ENCODE peak calls at places on chromosomes 6 and 20, in five cellular contexts. U, E, R, T and S are unnamed samples.
A peak's percentile ranks its signal among the peaks of the same experiment; 100 is the strongest.

GRCh38 chr6:141677598-141678211 is 455.0 kb upstream of the GJE1 start:
- DNase-seq in R (no peak), U (peak; percentile 40), E (no peak), T (no peak), S (no peak)

GRCh38 chr6:89281779-89282246 is 33.3 kb downstream of the GABRR2 start:
- DNase-seq in E (peak; percentile 49), U (peak; percentile 66), R (no peak), T (no peak), S (peak; percentile 41)

GRCh38 chr6:81751388-81752083 is 945 bp downstream of the TENT5A start:
- DNase-seq in E (peak; percentile 62), T (no peak), U (peak; percentile 13), R (peak; percentile 92), S (peak; percentile 75)

GRCh38 chr20:46652699-46653098 is 1.4 kb upstream of the SLC13A3 start:
- DNase-seq in U (no peak), R (no peak), E (no peak), T (no peak), S (no peak)

GRCh38 chr6:150528648-150529285 is 70.9 kb upstream of the PLEKHG1 start:
- DNase-seq in U (no peak), E (peak; percentile 34), R (no peak), T (no peak), S (no peak)

GRCh38 chr6:22808466-22808865 is 239.1 kb downstream of the HDGFL1 start:
- DNase-seq in R (no peak), T (no peak), E (no peak), U (no peak), S (no peak)

GRCh38 chr6:125220712-125221111 is 67.1 kb downstream of the TPD52L1 start:
- DNase-seq in R (no peak), E (peak; percentile 15), T (no peak), U (no peak), S (no peak)

GRCh38 chr20:31720486-31721407 is 1.9 kb downstream of the BCL2L1 start:
- DNase-seq in T (no peak), E (peak; percentile 60), U (no peak), R (no peak), S (peak; percentile 36)

GRCh38 chr6:121310495-121310894 is 23.8 kb downstream of the TBC1D32 start:
- DNase-seq in T (no peak), R (no peak), E (no peak), U (no peak), S (no peak)

GRCh38 chr6:88455317-88455716 is 289.2 kb upstream of the CNR1 start:
- DNase-seq in U (no peak), E (no peak), R (no peak), T (no peak), S (no peak)

GRCh38 chr20:59690101-59690500 is 85.8 kb downstream of the PHACTR3 start:
- DNase-seq in T (no peak), U (no peak), R (no peak), E (no peak), S (no peak)

GRCh38 chr20:59690976-59691375 is 86.6 kb downstream of the PHACTR3 start:
- DNase-seq in R (no peak), T (no peak), U (no peak), E (no peak), S (no peak)

GRCh38 chr20:59688999-59689398 is 84.7 kb downstream of the PHACTR3 start:
- DNase-seq in E (no peak), T (no peak), U (no peak), R (no peak), S (no peak)

GRCh38 chr20:59693587-59693986 is 89.2 kb downstream of the PHACTR3 start:
- DNase-seq in U (no peak), E (no peak), T (no peak), R (no peak), S (no peak)

DNA sequence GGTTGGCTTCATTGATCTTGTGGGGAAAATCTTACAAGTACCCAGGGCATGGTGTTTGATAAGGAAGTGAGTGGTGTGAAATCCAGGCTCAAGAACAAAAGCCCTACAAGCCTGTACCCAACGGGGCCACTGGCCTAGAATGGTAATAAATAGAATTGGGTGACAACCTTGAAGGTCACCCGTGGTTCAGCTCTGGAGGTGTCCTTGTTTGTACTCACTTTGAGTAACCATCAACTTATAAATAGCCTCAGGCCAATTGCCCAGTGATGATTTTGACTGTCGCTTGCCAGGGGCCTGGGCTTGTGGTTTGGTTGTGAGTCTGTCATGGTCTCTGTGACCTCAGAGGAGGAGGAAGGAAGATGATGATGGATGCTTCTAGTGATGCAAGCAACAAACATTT is 87.8 kb downstream of the PHACTR3 start:
- DNase-seq in E (no peak), U (no peak), R (no peak), T (no peak), S (no peak)
- H3K27ac ChIP-seq in E (no peak overlapping the region), U (no peak overlapping the region), R (no peak overlapping the region), T (no peak overlapping the region), S (no peak overlapping the region)

DNA sequence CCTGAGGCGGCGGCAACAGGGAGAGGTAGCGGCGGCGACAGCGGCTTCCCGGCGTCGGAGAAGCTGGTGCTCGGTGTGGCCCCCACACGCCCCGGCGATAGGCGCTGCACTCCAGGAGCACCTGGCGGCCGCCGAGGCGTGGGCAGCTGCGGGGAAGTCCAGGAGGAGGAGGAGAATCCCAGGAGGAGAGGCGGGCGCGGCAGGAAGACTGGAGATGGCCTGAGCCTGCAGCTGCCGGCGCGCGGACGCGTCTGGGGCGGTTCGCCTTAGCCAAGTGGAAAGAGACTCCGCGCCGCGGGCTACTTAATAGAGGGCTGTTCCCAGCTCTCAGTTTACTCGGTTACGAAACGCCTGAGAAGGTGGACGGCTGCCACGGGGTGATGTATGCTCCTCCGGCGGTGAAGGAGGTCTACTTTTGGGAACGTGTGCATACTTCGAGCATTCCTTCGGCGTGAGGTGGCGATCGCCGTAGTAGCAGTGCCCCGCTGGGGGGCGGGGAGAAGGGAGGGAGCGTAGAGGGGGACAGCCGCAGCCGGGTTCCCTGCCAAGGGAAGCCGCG is at the start of gene COL12A1:
- DNase-seq in T (no peak), E (peak; percentile 83), U (peak; percentile 80), R (peak; percentile 94), S (peak; percentile 80)
- TF ChIP-seq POLR2AphosphoS5 in T (no peak), E (peak; percentile 63), U (peak; percentile 25), R (peak; percentile 43), S (peak; percentile 65)

DNA sequence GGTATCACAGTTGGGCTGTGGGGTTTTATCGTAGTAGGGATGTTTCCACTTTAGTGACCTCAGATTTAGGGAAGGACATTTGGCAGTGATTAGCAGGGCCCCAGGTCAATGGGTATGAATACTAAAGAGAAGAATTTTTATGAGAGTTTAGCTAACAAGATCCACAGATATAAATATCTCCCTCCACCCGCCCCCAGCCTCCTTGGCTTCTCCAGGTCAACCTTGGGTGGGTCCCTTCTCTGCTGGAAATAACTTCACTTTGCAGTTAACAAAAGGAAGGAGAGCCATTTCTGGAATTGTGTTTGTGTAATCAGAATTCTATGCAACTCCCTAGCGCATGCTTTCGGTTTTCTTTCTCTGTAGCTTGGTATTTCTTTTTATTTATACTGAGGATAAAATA is 27.2 kb downstream of the RIPOR2 start:
- DNase-seq in R (no peak), T (no peak), U (no peak), E (no peak), S (no peak)
- H3K27ac ChIP-seq in R (peak overlapping the region; percentile 18), T (peak overlapping the region; percentile 60), U (no peak overlapping the region), E (peak overlapping the region; percentile 46), S (no peak overlapping the region)

DNA sequence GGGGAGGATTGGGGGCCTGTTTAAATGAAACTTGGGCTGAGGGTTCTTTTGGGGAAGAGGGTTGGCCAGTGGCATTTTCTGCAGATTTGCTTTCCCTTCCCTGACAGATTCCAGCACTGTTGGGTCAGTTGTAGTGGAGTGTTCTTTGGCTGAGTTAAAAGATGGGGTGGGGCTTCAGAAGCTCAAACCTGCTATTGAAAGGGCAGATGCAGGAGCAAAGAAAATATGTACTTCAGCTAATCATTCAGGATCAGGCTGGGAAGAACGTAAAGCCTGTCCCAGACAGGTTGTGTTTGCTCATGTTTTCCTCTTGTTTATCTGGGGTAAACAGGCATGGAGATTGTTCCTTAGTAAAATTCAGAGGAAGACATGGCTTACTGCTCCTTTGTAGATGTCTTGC is 2.5 kb downstream of the SASH1 start:
- DNase-seq in R (no peak), E (no peak), U (no peak), T (no peak), S (no peak)
- TF ChIP-seq POLR2AphosphoS5 in R (no peak), E (no peak), U (no peak), T (no peak), S (no peak)

GRCh38 chr6:2630891-2631458 is 119.7 kb downstream of the MYLK4 start:
- DNase-seq in U (peak; percentile 96), E (no peak), R (no peak), T (no peak), S (no peak)
- H3K27ac ChIP-seq in U (peak overlapping the region; percentile 80), E (no peak overlapping the region), R (no peak overlapping the region), T (no peak overlapping the region), S (peak overlapping the region; percentile 58)

GRCh38 chr6:62324817-62325216 is 38.8 kb upstream of the KHDRBS2 start:
- DNase-seq in R (no peak), E (no peak), T (no peak), U (no peak), S (no peak)

GRCh38 chr6:62328607-62329006 is 42.6 kb upstream of the KHDRBS2 start:
- DNase-seq in E (no peak), U (no peak), T (no peak), R (no peak), S (no peak)

DNA sequence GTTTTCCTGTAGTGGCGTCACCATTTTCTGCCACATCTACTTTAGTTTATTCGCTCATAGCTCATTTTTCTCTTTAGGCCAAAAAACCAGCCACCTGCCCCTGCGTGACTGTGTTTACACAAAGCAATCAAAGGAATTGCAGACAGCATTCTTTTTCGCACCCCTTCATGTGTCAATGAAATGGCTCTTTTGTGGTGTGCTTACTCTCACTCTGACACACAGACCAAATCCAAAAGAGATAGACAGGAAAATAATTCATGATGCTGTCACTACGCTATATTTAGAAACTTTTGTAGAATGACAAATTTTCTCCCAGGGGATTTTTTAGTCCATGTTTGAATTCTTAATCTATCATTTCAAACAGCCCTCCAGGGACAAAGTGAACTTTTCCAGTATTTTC is 37.8 kb upstream of the KHDRBS2 start:
- DNase-seq in U (no peak), T (no peak), E (no peak), R (no peak), S (no peak)
- TF ChIP-seq POLR2AphosphoS5 in U (no peak), T (no peak), E (no peak), R (no peak), S (no peak)

DNA sequence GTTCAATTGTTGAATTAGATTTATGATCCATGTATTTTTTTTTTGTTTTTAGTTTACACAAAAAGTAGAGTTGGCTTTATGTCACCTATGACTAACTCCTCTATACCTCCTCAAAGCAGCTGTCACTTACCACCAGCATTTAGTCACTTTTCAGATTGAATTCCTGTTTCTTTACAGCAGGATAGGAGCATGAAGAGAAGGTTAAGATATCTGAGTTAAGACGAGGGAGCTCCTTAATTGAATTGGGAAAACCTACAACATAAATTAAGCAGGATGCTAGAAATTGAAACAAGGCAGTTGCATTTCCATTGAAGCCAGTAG is 237.2 kb downstream of the FARS2 start:
- DNase-seq in E (no peak), R (no peak), U (no peak), T (no peak), S (no peak)
- H3K27ac ChIP-seq in E (no peak overlapping the region), R (no peak overlapping the region), U (no peak overlapping the region), T (no peak overlapping the region), S (no peak overlapping the region)

GRCh38 chr6:33419580-33420492 is at the start of gene SYNGAP1:
- DNase-seq in T (no peak), R (peak; percentile 82), U (no peak), E (peak; percentile 58), S (no peak)

GRCh38 chr6:33417127-33417902 is 592 bp downstream of the CUTA start:
- DNase-seq in R (peak; percentile 83), E (no peak), T (no peak), U (no peak), S (no peak)

GRCh38 chr6:33416386-33417126 is 1.4 kb downstream of the CUTA start:
- DNase-seq in R (no peak), E (no peak), U (no peak), T (no peak), S (no peak)

GRCh38 chr6:33418690-33419291 is 884 bp upstream of the CUTA start:
- DNase-seq in U (no peak), R (no peak), T (no peak), E (no peak), S (no peak)

GRCh38 chr6:33417903-33418689 is at the start of gene CUTA:
- DNase-seq in U (peak; percentile 99), T (peak; percentile 99), E (peak; percentile 99), R (peak; percentile 98), S (peak; percentile 99)
- TF ChIP-seq POLR2AphosphoS5 in U (peak; percentile 65), T (peak; percentile 82), E (peak; percentile 84), R (peak; percentile 83), S (peak; percentile 95)